ENCODE peak calls at places on chromosomes 1 and 21, in six cellular contexts. V is EL, T is AG10803, S is foreskin keratinocyte, N is WERI-Rb-1, O is erythroblast. E is an unnamed sample.

GRCh38 chr1:18913065-18913502 is 10.7 kb upstream of the ALDH4A1 start:
- DNase-seq in S (no peak), O (peak), N (peak), V (peak), T (peak), E (no peak)

GRCh38 chr1:8813016-8813763 is 4.2 kb downstream of the RERE start:
- DNase-seq in T (no peak), O (no peak), V (no peak), S (no peak), N (no peak), E (no peak)

GRCh38 chr1:231160851-231161710 is 777 bp upstream of the TRIM67 start:
- DNase-seq in S (no peak), O (peak), N (no peak), V (no peak), T (no peak), E (no peak)

GRCh38 chr1:167105150-167105840 is 11.4 kb downstream of the STYXL2 start:
- DNase-seq in T (no peak), N (no peak), S (no peak), V (no peak), O (no peak), E (no peak)

GRCh38 chr1:247376659-247377058 is 39.3 kb upstream of the NLRP3 start:
- DNase-seq in S (no peak), N (no peak), T (no peak), V (no peak), O (no peak), E (no peak)

GRCh38 chr21:33640697-33641338 is 723 bp downstream of the CRYZL1 start:
- DNase-seq in V (peak), T (peak), O (peak), N (peak), S (no peak), E (no peak)

GRCh38 chr1:100077525-100077924 is 55.2 kb downstream of the SASS6 start:
- DNase-seq in T (no peak), V (no peak), O (no peak), N (no peak), S (no peak), E (no peak)

GRCh38 chr21:25961042-25961441 is 209.5 kb downstream of the APP start:
- DNase-seq in S (no peak), O (no peak), T (no peak), V (no peak), N (no peak), E (no peak)

GRCh38 chr1:24555591-24556413 is at the start of gene NCMAP:
- DNase-seq in V (no peak), S (no peak), T (no peak), O (no peak), N (peak), E (no peak)

GRCh38 chr1:57252597-57253306 is 171.1 kb downstream of the DAB1 start:
- DNase-seq in T (peak), V (no peak), N (peak), O (no peak), S (no peak), E (no peak)

GRCh38 chr1:245094954-245095353 is 59.8 kb upstream of the KIF26B start:
- DNase-seq in T (no peak), S (no peak), N (no peak), O (no peak), V (no peak), E (no peak)

GRCh38 chr1:25628741-25629421 is 12.3 kb downstream of the MAN1C1 start:
- DNase-seq in N (no peak), S (no peak), V (no peak), T (no peak), O (no peak), E (no peak)

GRCh38 chr1:99728494-99729235 is 37.8 kb downstream of the FRRS1 start:
- DNase-seq in O (peak), S (peak), T (peak), N (peak), V (peak), E (no peak)

GRCh38 chr21:27803571-27803970 is 836.7 kb upstream of the ADAMTS5 start:
- DNase-seq in V (no peak), T (no peak), O (no peak), N (no peak), S (no peak), E (no peak)

GRCh38 chr1:229058111-229058551 is 212.8 kb upstream of the RAB4A start:
- DNase-seq in N (no peak), S (no peak), V (no peak), O (no peak), T (no peak), E (no peak)

GRCh38 chr1:9766759-9767442 is 56.9 kb downstream of the CLSTN1 start:
- DNase-seq in V (peak), T (peak), S (peak), N (no peak), O (no peak), E (peak)

GRCh38 chr21:26964379-26964778 is 2.5 kb downstream of the ADAMTS5 start:
- DNase-seq in V (peak), S (no peak), T (peak), O (no peak), N (no peak), E (no peak)

GRCh38 chr21:26127918-26128317 is 42.7 kb downstream of the APP start:
- DNase-seq in T (peak), N (no peak), V (peak), O (no peak), S (peak), E (no peak)

GRCh38 chr1:208781391-208782035 is 537.3 kb upstream of the PLXNA2 start:
- DNase-seq in V (no peak), O (no peak), N (no peak), T (no peak), S (no peak), E (no peak)

GRCh38 chr1:113903496-113904291 is 905 bp downstream of the AP4B1 start:
- DNase-seq in O (peak), T (peak), V (no peak), S (no peak), N (no peak), E (no peak)